ENCODE peak calls at places on chromosome 5, in nine cellular contexts. K is stimulated activated CD4-positive, alpha-beta T cell treated with anti-CD3 and anti-CD28 coated beads, Interleukin-2, amount 100 ng/mL, for 48 hours; Q is NCI-H1436; R is stimulated activated CD8-positive, alpha-beta memory T cell treated with anti-CD3 and anti-CD28 coated beads, Interleukin-7, amount 100 ng/mL, for 24 hours; F is stomach; B is NAMALWA; A is A549; V is LoVo; Y is omental fat pad. N is an unnamed sample.
A peak's percentile ranks its signal among the peaks of the same experiment; 100 is the strongest.

GRCh38 chr5:177105546-177106476 is 19.1 kb downstream of the FGFR4 start:
- DNase-seq in K (no peak), Q (no peak), R (no peak), F (no peak), B (no peak), A (no peak), V (no peak), Y (no peak), N (no peak)

GRCh38 chr5:113043491-113043931 is 66.9 kb downstream of the DCP2 start:
- DNase-seq in K (peak; percentile 29), Q (no peak), R (no peak), F (no peak), B (peak; percentile 26), A (no peak), V (no peak), Y (no peak), N (peak; percentile 20)

GRCh38 chr5:17217421-17218352 is at the start of gene BASP1:
- DNase-seq in K (no peak), Q (peak; percentile 76), R (no peak), F (peak; percentile 70), B (peak; percentile 33), A (peak; percentile 60), V (no peak), Y (no peak), N (no peak)

GRCh38 chr5:1799602-1800469 is at the start of gene MRPL36:
- DNase-seq in K (peak; percentile 87), Q (peak; percentile 86), R (peak; percentile 85), F (peak; percentile 94), B (peak; percentile 98), A (peak; percentile 91), V (peak; percentile 93), Y (peak; percentile 81), N (peak; percentile 86)

GRCh38 chr5:12460493-12461261 is 556.4 kb upstream of the CTNND2 start:
- DNase-seq in K (no peak), Q (no peak), R (no peak), F (no peak), B (no peak), A (no peak), V (no peak), Y (no peak), N (no peak)

GRCh38 chr5:35963381-35963843 is 25.0 kb upstream of the CAPSL start:
- DNase-seq in K (peak; percentile 18), Q (no peak), R (no peak), F (no peak), B (peak; percentile 38), A (no peak), V (no peak), Y (no peak), N (no peak)

GRCh38 chr5:38455797-38456330 is 100.6 kb downstream of the LIFR start:
- DNase-seq in K (no peak), Q (no peak), R (no peak), F (no peak), B (no peak), A (no peak), V (no peak), Y (no peak), N (no peak)

GRCh38 chr5:94508421-94509148 is 109.8 kb downstream of the KIAA0825 start:
- DNase-seq in K (no peak), Q (no peak), R (no peak), F (no peak), B (no peak), A (no peak), V (no peak), Y (no peak), N (no peak)

GRCh38 chr5:134070648-134070978 is 43.9 kb upstream of the TCF7 start:
- DNase-seq in K (no peak), Q (no peak), R (no peak), F (no peak), B (no peak), A (no peak), V (peak; percentile 8), Y (no peak), N (peak; percentile 25)

GRCh38 chr5:180818942-180819341 is 16.3 kb upstream of the MGAT1 start:
- DNase-seq in K (no peak), Q (no peak), R (no peak), F (no peak), B (no peak), A (no peak), V (no peak), Y (no peak), N (no peak)

GRCh38 chr5:174229640-174230350 is 184.3 kb downstream of the NSG2 start:
- DNase-seq in K (no peak), Q (no peak), R (no peak), F (no peak), B (no peak), A (no peak), V (no peak), Y (no peak), N (no peak)

GRCh38 chr5:107853031-107853430 is 182.3 kb upstream of the EFNA5 start:
- DNase-seq in K (no peak), Q (no peak), R (no peak), F (no peak), B (no peak), A (no peak), V (no peak), Y (no peak), N (no peak)

GRCh38 chr5:32628049-32628803 is 42.9 kb downstream of the SUB1 start:
- DNase-seq in K (no peak), Q (no peak), R (no peak), F (no peak), B (no peak), A (no peak), V (no peak), Y (no peak), N (no peak)

GRCh38 chr5:154729613-154730012 is 25.6 kb upstream of the LARP1 start:
- DNase-seq in K (no peak), Q (no peak), R (no peak), F (peak; percentile 28), B (no peak), A (no peak), V (peak; percentile 28), Y (no peak), N (no peak)

GRCh38 chr5:128498844-128499455 is 39.1 kb downstream of the FBN2 start:
- DNase-seq in K (no peak), Q (peak; percentile 7), R (no peak), F (no peak), B (peak; percentile 49), A (peak; percentile 11), V (peak; percentile 52), Y (no peak), N (no peak)

GRCh38 chr5:131436081-131436480 is 172.2 kb downstream of the CDC42SE2 start:
- DNase-seq in K (no peak), Q (no peak), R (no peak), F (no peak), B (no peak), A (no peak), V (no peak), Y (no peak), N (no peak)

GRCh38 chr5:15600035-15600434 is 100.1 kb downstream of the FBXL7 start:
- DNase-seq in K (no peak), Q (no peak), R (no peak), F (no peak), B (no peak), A (no peak), V (no peak), Y (no peak), N (no peak)

GRCh38 chr5:134560698-134561097 is 35.2 kb downstream of the JADE2 start:
- DNase-seq in K (no peak), Q (no peak), R (no peak), F (no peak), B (no peak), A (no peak), V (no peak), Y (no peak), N (no peak)

GRCh38 chr5:81907012-81907411 is 64.8 kb upstream of the ATG10 start:
- DNase-seq in K (no peak), Q (no peak), R (no peak), F (no peak), B (no peak), A (no peak), V (no peak), Y (no peak), N (no peak)

GRCh38 chr5:148574167-148574566 is 80.2 kb downstream of the HTR4 start:
- DNase-seq in K (no peak), Q (no peak), R (no peak), F (no peak), B (no peak), A (no peak), V (no peak), Y (no peak), N (no peak)

GRCh38 chr5:144915452-144915851 is 744.8 kb downstream of the KCTD16 start:
- DNase-seq in K (no peak), Q (no peak), R (no peak), F (no peak), B (no peak), A (no peak), V (no peak), Y (no peak), N (no peak)

GRCh38 chr5:135194573-135195266 is 160.7 kb upstream of the PITX1 start:
- DNase-seq in K (no peak), Q (no peak), R (no peak), F (peak; percentile 15), B (no peak), A (no peak), V (no peak), Y (no peak), N (no peak)

GRCh38 chr5:79392776-79393175 is 121.2 kb downstream of the HOMER1 start:
- DNase-seq in K (no peak), Q (no peak), R (no peak), F (no peak), B (no peak), A (no peak), V (no peak), Y (no peak), N (no peak)

GRCh38 chr5:154830219-154830595 is 20.2 kb downstream of the FAXDC2 start:
- DNase-seq in K (no peak), Q (no peak), R (no peak), F (no peak), B (no peak), A (no peak), V (no peak), Y (no peak), N (no peak)

GRCh38 chr5:111563041-111563822 is 50.9 kb upstream of the STARD4 start:
- DNase-seq in K (no peak), Q (no peak), R (no peak), F (no peak), B (no peak), A (no peak), V (no peak), Y (no peak), N (no peak)

GRCh38 chr5:161311965-161312364 is 234.6 kb downstream of the GABRB2 start:
- DNase-seq in K (no peak), Q (peak; percentile 21), R (no peak), F (no peak), B (no peak), A (no peak), V (no peak), Y (no peak), N (no peak)

GRCh38 chr5:146565764-146566163 is 49.8 kb upstream of the GPR151 start:
- DNase-seq in K (peak; percentile 29), Q (peak; percentile 77), R (peak; percentile 12), F (peak; percentile 26), B (peak; percentile 85), A (peak; percentile 82), V (peak; percentile 43), Y (peak; percentile 23), N (peak; percentile 80)

GRCh38 chr5:6759401-6759800 is 46.2 kb downstream of the TENT4A start:
- DNase-seq in K (no peak), Q (no peak), R (no peak), F (no peak), B (no peak), A (peak; percentile 13), V (peak; percentile 49), Y (no peak), N (no peak)

GRCh38 chr5:178291969-178292825 is 59.6 kb upstream of the PHYKPL start:
- DNase-seq in K (no peak), Q (no peak), R (no peak), F (no peak), B (no peak), A (no peak), V (no peak), Y (no peak), N (no peak)

GRCh38 chr5:10289991-10290390 is 17.7 kb downstream of the CMBL start:
- DNase-seq in K (no peak), Q (no peak), R (no peak), F (no peak), B (no peak), A (no peak), V (no peak), Y (no peak), N (no peak)

GRCh38 chr5:96753848-96754247 is 53.9 kb downstream of the ERAP1 start:
- DNase-seq in K (no peak), Q (no peak), R (no peak), F (no peak), B (no peak), A (no peak), V (no peak), Y (no peak), N (no peak)